ENCODE peak calls at places on chromosomes 16 and 17, in seven cellular contexts. One of them, this sample, is unnamed.

GRCh38 chr17:4944163-4944553 is 4.1 kb downstream of the RNF167 start:
- DNase-seq in GM23338: peak; percentile 32
- DNase-seq in hepatocyte: no peak
- DNase-seq in neural progenitor cell: no peak
- DNase-seq in PC-3: no peak
- DNase-seq in GM23248: no peak
- DNase-seq in MM.1S: no peak
- DNase-seq in this sample: peak; percentile 68

GRCh38 chr16:1940273-1941161 is 2.5 kb downstream of the MSRB1 start:
- DNase-seq in GM23338: no peak
- DNase-seq in hepatocyte: no peak
- DNase-seq in neural progenitor cell: no peak
- DNase-seq in PC-3: no peak
- DNase-seq in GM23248: no peak
- DNase-seq in MM.1S: no peak
- DNase-seq in this sample: no peak

GRCh38 chr16:1612320-1613111 is at the start of gene CRAMP1:
- DNase-seq in GM23338: peak; percentile 29
- DNase-seq in hepatocyte: peak; percentile 43
- DNase-seq in neural progenitor cell: peak; percentile 54
- DNase-seq in PC-3: no peak
- DNase-seq in GM23248: peak; percentile 67
- DNase-seq in MM.1S: peak; percentile 23
- DNase-seq in this sample: peak; percentile 24

GRCh38 chr17:43998552-43998951 is 5.9 kb upstream of the NAGS start:
- DNase-seq in GM23338: no peak
- DNase-seq in hepatocyte: no peak
- DNase-seq in neural progenitor cell: no peak
- DNase-seq in PC-3: peak; percentile 39
- DNase-seq in GM23248: peak; percentile 71
- DNase-seq in MM.1S: no peak
- DNase-seq in this sample: no peak

GRCh38 chr17:72632026-72632684 is 460.3 kb downstream of the SLC39A11 start:
- DNase-seq in GM23338: no peak
- DNase-seq in hepatocyte: peak; percentile 86
- DNase-seq in neural progenitor cell: no peak
- DNase-seq in PC-3: peak; percentile 85
- DNase-seq in GM23248: no peak
- DNase-seq in MM.1S: no peak
- DNase-seq in this sample: no peak

GRCh38 chr17:31392856-31393748 is 1.6 kb downstream of the RAB11FIP4 start:
- DNase-seq in GM23338: peak; percentile 35
- DNase-seq in hepatocyte: no peak
- DNase-seq in neural progenitor cell: no peak
- DNase-seq in PC-3: no peak
- DNase-seq in GM23248: no peak
- DNase-seq in MM.1S: no peak
- DNase-seq in this sample: no peak

GRCh38 chr16:3645504-3646347 is 8.8 kb upstream of the DNASE1 start:
- DNase-seq in GM23338: peak; percentile 83
- DNase-seq in hepatocyte: peak; percentile 73
- DNase-seq in neural progenitor cell: peak; percentile 83
- DNase-seq in PC-3: no peak
- DNase-seq in GM23248: no peak
- DNase-seq in MM.1S: no peak
- DNase-seq in this sample: no peak

GRCh38 chr16:8763083-8763482 is 34.4 kb downstream of the TMEM186 start:
- DNase-seq in GM23338: no peak
- DNase-seq in hepatocyte: no peak
- DNase-seq in neural progenitor cell: no peak
- DNase-seq in PC-3: no peak
- DNase-seq in GM23248: no peak
- DNase-seq in MM.1S: no peak
- DNase-seq in this sample: no peak

GRCh38 chr16:46918905-46919792 is 35.0 kb downstream of the GPT2 start:
- DNase-seq in GM23338: no peak
- DNase-seq in hepatocyte: peak; percentile 45
- DNase-seq in neural progenitor cell: peak; percentile 80
- DNase-seq in PC-3: no peak
- DNase-seq in GM23248: no peak
- DNase-seq in MM.1S: no peak
- DNase-seq in this sample: peak; percentile 72

GRCh38 chr16:55508941-55509920 is at the start of gene LPCAT2:
- DNase-seq in GM23338: peak; percentile 96
- DNase-seq in hepatocyte: peak; percentile 94
- DNase-seq in neural progenitor cell: peak; percentile 95
- DNase-seq in PC-3: peak; percentile 73
- DNase-seq in GM23248: peak; percentile 93
- DNase-seq in MM.1S: peak; percentile 66
- DNase-seq in this sample: no peak

GRCh38 chr17:17150450-17150804 is 55.7 kb downstream of the PLD6 start:
- DNase-seq in GM23338: no peak
- DNase-seq in hepatocyte: no peak
- DNase-seq in neural progenitor cell: no peak
- DNase-seq in PC-3: no peak
- DNase-seq in GM23248: no peak
- DNase-seq in MM.1S: no peak
- DNase-seq in this sample: no peak

GRCh38 chr17:5226940-5227878 is 7.5 kb downstream of the SCIMP start:
- DNase-seq in GM23338: no peak
- DNase-seq in hepatocyte: no peak
- DNase-seq in neural progenitor cell: no peak
- DNase-seq in PC-3: no peak
- DNase-seq in GM23248: no peak
- DNase-seq in MM.1S: no peak
- DNase-seq in this sample: peak; percentile 71

GRCh38 chr16:67647111-67647651 is 2.2 kb downstream of the CARMIL2 start:
- DNase-seq in GM23338: peak; percentile 34
- DNase-seq in hepatocyte: no peak
- DNase-seq in neural progenitor cell: no peak
- DNase-seq in PC-3: peak; percentile 28
- DNase-seq in GM23248: no peak
- DNase-seq in MM.1S: no peak
- DNase-seq in this sample: no peak

GRCh38 chr17:10457952-10458351 is 11.4 kb downstream of the MYH4 start:
- DNase-seq in GM23338: no peak
- DNase-seq in hepatocyte: no peak
- DNase-seq in neural progenitor cell: no peak
- DNase-seq in PC-3: no peak
- DNase-seq in GM23248: no peak
- DNase-seq in MM.1S: no peak
- DNase-seq in this sample: no peak

GRCh38 chr16:23207485-23207884 is 24.9 kb downstream of the SCNN1G start:
- DNase-seq in GM23338: no peak
- DNase-seq in hepatocyte: no peak
- DNase-seq in neural progenitor cell: peak; percentile 13
- DNase-seq in PC-3: no peak
- DNase-seq in GM23248: no peak
- DNase-seq in MM.1S: no peak
- DNase-seq in this sample: no peak

GRCh38 chr16:29700253-29700987 is 21.4 kb downstream of the QPRT start:
- DNase-seq in GM23338: peak; percentile 93
- DNase-seq in hepatocyte: peak; percentile 91
- DNase-seq in neural progenitor cell: peak; percentile 87
- DNase-seq in PC-3: peak; percentile 81
- DNase-seq in GM23248: peak; percentile 94
- DNase-seq in MM.1S: peak; percentile 66
- DNase-seq in this sample: peak; percentile 74

GRCh38 chr16:87979352-87979751 is 28.1 kb downstream of the BANP start:
- DNase-seq in GM23338: no peak
- DNase-seq in hepatocyte: no peak
- DNase-seq in neural progenitor cell: no peak
- DNase-seq in PC-3: no peak
- DNase-seq in GM23248: no peak
- DNase-seq in MM.1S: no peak
- DNase-seq in this sample: no peak

GRCh38 chr17:80727409-80727755 is 182.7 kb downstream of the RPTOR start:
- DNase-seq in GM23338: no peak
- DNase-seq in hepatocyte: no peak
- DNase-seq in neural progenitor cell: no peak
- DNase-seq in PC-3: no peak
- DNase-seq in GM23248: no peak
- DNase-seq in MM.1S: no peak
- DNase-seq in this sample: no peak

GRCh38 chr16:54928421-54929089 is 2.1 kb upstream of the IRX5 start:
- DNase-seq in GM23338: peak; percentile 15
- DNase-seq in hepatocyte: peak; percentile 77
- DNase-seq in neural progenitor cell: peak; percentile 55
- DNase-seq in PC-3: no peak
- DNase-seq in GM23248: peak; percentile 83
- DNase-seq in MM.1S: peak; percentile 82
- DNase-seq in this sample: peak; percentile 85

GRCh38 chr17:2084129-2084765 is 29.3 kb downstream of the HIC1 start:
- DNase-seq in GM23338: no peak
- DNase-seq in hepatocyte: peak; percentile 69
- DNase-seq in neural progenitor cell: no peak
- DNase-seq in PC-3: peak; percentile 67
- DNase-seq in GM23248: peak; percentile 92
- DNase-seq in MM.1S: no peak
- DNase-seq in this sample: no peak

GRCh38 chr17:29621751-29622194 is 939 bp downstream of the CORO6 start:
- DNase-seq in GM23338: no peak
- DNase-seq in hepatocyte: no peak
- DNase-seq in neural progenitor cell: no peak
- DNase-seq in PC-3: no peak
- DNase-seq in GM23248: no peak
- DNase-seq in MM.1S: no peak
- DNase-seq in this sample: no peak

GRCh38 chr17:29624586-29624985 is 1.9 kb upstream of the CORO6 start:
- DNase-seq in GM23338: no peak
- DNase-seq in hepatocyte: no peak
- DNase-seq in neural progenitor cell: no peak
- DNase-seq in PC-3: no peak
- DNase-seq in GM23248: no peak
- DNase-seq in MM.1S: no peak
- DNase-seq in this sample: no peak

GRCh38 chr17:29625037-29625750 is 2.5 kb upstream of the CORO6 start:
- DNase-seq in GM23338: peak; percentile 75
- DNase-seq in hepatocyte: no peak
- DNase-seq in neural progenitor cell: peak; percentile 39
- DNase-seq in PC-3: no peak
- DNase-seq in GM23248: peak; percentile 91
- DNase-seq in MM.1S: no peak
- DNase-seq in this sample: no peak

GRCh38 chr17:29622337-29623282 is at the start of gene CORO6:
- DNase-seq in GM23338: peak; percentile 85
- DNase-seq in hepatocyte: peak; percentile 78
- DNase-seq in neural progenitor cell: peak; percentile 92
- DNase-seq in PC-3: no peak
- DNase-seq in GM23248: peak; percentile 78
- DNase-seq in MM.1S: peak; percentile 70
- DNase-seq in this sample: peak; percentile 76

GRCh38 chr17:29623283-29623647 is 553 bp upstream of the CORO6 start:
- DNase-seq in GM23338: peak; percentile 52
- DNase-seq in hepatocyte: no peak
- DNase-seq in neural progenitor cell: no peak
- DNase-seq in PC-3: no peak
- DNase-seq in GM23248: no peak
- DNase-seq in MM.1S: no peak
- DNase-seq in this sample: no peak
- H3K27ac ChIP-seq in GM23338: peak overlapping the region; percentile 78
- H3K27ac ChIP-seq in hepatocyte: no peak overlapping the region
- H3K27ac ChIP-seq in neural progenitor cell: no peak overlapping the region
- H3K27ac ChIP-seq in PC-3: no peak overlapping the region
- H3K27ac ChIP-seq in GM23248: no peak overlapping the region
- H3K27ac ChIP-seq in MM.1S: no peak overlapping the region
- H3K27ac ChIP-seq in this sample: peak overlapping the region; percentile 25

GRCh38 chr17:82241183-82241925 is 12.5 kb downstream of the SLC16A3 start:
- DNase-seq in GM23338: no peak
- DNase-seq in hepatocyte: no peak
- DNase-seq in neural progenitor cell: no peak
- DNase-seq in PC-3: peak; percentile 74
- DNase-seq in GM23248: peak; percentile 88
- DNase-seq in MM.1S: no peak
- DNase-seq in this sample: no peak
- TF ChIP-seq EZH2phosphoT487 in GM23338: no peak
- TF ChIP-seq EZH2phosphoT487 in hepatocyte: no peak
- TF ChIP-seq EZH2phosphoT487 in neural progenitor cell: no peak
- TF ChIP-seq EZH2phosphoT487 in PC-3: no peak
- TF ChIP-seq EZH2phosphoT487 in GM23248: no peak
- TF ChIP-seq EZH2phosphoT487 in MM.1S: no peak
- TF ChIP-seq EZH2phosphoT487 in this sample: no peak

DNA sequence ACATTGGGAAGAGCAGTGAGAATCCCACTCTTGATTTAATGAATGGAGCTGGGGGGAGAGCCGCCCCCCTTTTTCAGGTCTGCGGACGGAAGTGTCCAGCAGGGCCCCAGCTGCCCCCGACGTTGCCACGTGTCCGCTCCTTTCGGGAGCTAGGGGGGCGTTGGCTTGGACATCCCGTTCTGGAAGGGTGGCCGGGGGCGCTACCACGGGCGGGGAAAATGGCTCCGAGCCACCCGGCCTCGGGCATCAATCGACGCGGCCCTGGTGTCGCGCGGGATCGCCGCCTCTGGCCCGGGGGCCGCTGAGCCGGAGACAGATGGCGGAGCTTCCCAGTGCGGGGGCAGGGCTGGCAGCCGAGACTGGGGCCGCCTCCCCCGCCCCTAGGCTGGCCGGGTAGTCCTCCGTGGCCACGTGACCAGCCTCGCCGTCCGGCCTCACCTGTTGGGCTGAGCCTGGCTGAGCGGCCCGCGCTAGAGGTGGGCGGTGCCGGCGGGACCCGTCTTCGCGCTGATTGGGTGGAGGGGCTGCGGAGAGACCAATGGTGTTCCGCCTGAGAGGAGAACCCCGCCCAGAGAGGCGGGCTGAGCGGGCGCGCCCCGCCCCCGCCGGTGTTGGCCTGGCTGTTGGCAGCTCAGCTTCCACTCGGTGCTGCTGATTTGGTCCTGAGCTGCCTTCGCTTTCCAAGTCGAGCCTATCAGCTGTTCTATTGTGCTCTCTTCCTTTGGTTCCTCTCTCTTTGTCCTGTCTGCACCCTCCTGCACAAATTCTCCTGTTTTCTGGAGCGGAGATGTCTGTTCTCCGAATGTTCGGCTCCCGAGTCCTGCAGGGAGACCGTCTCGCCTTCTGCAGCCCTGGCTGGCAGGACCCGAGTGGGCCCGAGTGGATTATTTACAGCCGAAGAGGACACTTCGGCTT is 8.3 kb downstream of the HS3ST3B1 start:
- DNase-seq in GM23338: peak; percentile 98
- DNase-seq in hepatocyte: peak; percentile 97
- DNase-seq in neural progenitor cell: peak; percentile 98
- DNase-seq in PC-3: peak; percentile 82
- DNase-seq in GM23248: peak; percentile 96
- DNase-seq in MM.1S: no peak
- DNase-seq in this sample: no peak
- H3K27ac ChIP-seq in GM23338: peak overlapping the region; percentile 94
- H3K27ac ChIP-seq in hepatocyte: peak overlapping the region; percentile 64
- H3K27ac ChIP-seq in neural progenitor cell: peak overlapping the region; percentile 80
- H3K27ac ChIP-seq in PC-3: no peak overlapping the region
- H3K27ac ChIP-seq in GM23248: peak overlapping the region; percentile 94
- H3K27ac ChIP-seq in MM.1S: no peak overlapping the region
- H3K27ac ChIP-seq in this sample: no peak overlapping the region

GRCh38 chr17:30357476-30357875 is 21.3 kb upstream of the CPD start:
- DNase-seq in GM23338: no peak
- DNase-seq in hepatocyte: no peak
- DNase-seq in neural progenitor cell: no peak
- DNase-seq in PC-3: no peak
- DNase-seq in GM23248: no peak
- DNase-seq in MM.1S: no peak
- DNase-seq in this sample: no peak
- TF ChIP-seq EZH2phosphoT487 in GM23338: no peak
- TF ChIP-seq EZH2phosphoT487 in hepatocyte: no peak
- TF ChIP-seq EZH2phosphoT487 in neural progenitor cell: no peak
- TF ChIP-seq EZH2phosphoT487 in PC-3: no peak
- TF ChIP-seq EZH2phosphoT487 in GM23248: no peak
- TF ChIP-seq EZH2phosphoT487 in MM.1S: no peak
- TF ChIP-seq EZH2phosphoT487 in this sample: no peak